ENCODE peak calls at places on chromosomes 13 and 19, in five cellular contexts. Q is A673; E is prostate gland; K is CD4-positive, CD25-positive, alpha-beta regulatory T cell; S is body of pancreas. U is an unnamed sample. For H3K36me3, the result is how much of the 10 kb centered on the place peaks cover.

GRCh38 chr13:50589139-50589538 is 254.4 kb downstream of the DLEU7 start:
- DNase-seq in Q (no peak), E (no peak), K (no peak), S (no peak), U (no peak)

GRCh38 chr19:18098891-18099622 is 1.5 kb downstream of the MAST3 start:
- DNase-seq in Q (no peak), E (no peak), K (peak), S (no peak), U (peak)

GRCh38 chr19:45376045-45376724 is 5.8 kb upstream of the ERCC2 start:
- DNase-seq in Q (peak), E (peak), K (no peak), S (peak), U (peak)

GRCh38 chr19:34588846-34589245 is 88.1 kb downstream of the SCGB2B2 start:
- DNase-seq in Q (no peak), E (no peak), K (no peak), S (no peak), U (no peak)

GRCh38 chr19:17784201-17785008 is 10.5 kb upstream of the B3GNT3 start:
- DNase-seq in Q (peak), E (peak), K (peak), S (peak), U (peak)

GRCh38 chr13:40251343-40252032 is 415.0 kb downstream of the FOXO1 start:
- DNase-seq in Q (no peak), E (no peak), K (no peak), S (no peak), U (no peak)

GRCh38 chr13:39297664-39298171 is 259.5 kb downstream of the NHLRC3 start:
- DNase-seq in Q (no peak), E (no peak), K (no peak), S (no peak), U (no peak)

GRCh38 chr13:60572003-60572792 is 175.2 kb downstream of the TDRD3 start:
- DNase-seq in Q (peak), E (no peak), K (no peak), S (no peak), U (no peak)

GRCh38 chr13:106089251-106089940 is 446.1 kb downstream of the EFNB2 start:
- DNase-seq in Q (no peak), E (no peak), K (no peak), S (no peak), U (no peak)

GRCh38 chr19:30090476-30090875 is 148.4 kb downstream of the URI1 start:
- DNase-seq in Q (no peak), E (no peak), K (no peak), S (no peak), U (no peak)

DNA sequence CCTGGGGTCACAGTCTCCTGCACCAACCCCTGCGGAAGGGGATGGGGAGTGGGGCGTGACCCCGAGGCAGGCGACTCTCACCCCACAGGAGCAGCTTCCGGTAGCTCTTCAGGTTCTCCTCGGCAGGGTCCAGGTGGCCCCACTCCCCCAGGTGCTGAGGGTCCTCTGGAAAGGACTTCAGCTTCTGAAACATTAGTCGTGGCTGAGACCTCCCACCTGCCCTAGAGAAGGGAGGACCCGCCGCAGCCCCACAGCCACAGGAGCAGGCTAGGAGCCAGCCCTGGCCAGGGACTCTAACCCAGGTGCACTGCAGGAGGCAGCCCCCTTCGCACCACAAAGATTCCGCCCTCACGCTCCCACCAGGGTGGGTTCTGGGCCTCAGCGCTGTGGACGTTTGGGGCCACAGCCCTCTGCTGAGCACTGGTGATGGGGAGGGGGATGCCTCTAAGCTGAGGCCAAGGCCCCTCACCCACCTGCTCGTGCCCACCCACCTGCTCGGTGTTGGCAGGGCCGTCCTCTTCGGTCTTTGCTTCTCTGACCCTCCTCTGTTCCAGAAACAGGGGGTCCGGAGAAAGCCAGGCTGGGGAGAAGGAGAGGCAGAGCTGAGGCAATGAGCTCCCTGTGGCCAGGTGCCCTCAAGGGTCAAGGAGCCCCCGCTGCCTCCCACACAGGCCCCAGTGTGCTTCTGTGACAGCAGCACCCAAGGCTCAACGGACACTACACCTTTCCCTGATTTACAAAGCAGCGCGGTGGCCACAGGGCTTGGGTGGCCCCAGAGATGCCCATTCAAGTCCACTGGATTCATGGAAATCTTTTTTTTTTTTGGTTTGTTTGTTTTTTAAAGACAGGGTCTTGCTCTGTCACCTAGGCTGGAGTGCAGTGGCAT is 11.0 kb downstream of the ZSCAN18 start:
- DNase-seq in Q (no peak), E (no peak), K (no peak), S (no peak), U (no peak)
- H3K36me3 ChIP-seq in Q (under half), E (under half), K (under half), S (under half), U (under half)

GRCh38 chr19:653425-653824 is 9.6 kb downstream of the RNF126 start:
- DNase-seq in Q (no peak), E (no peak), K (no peak), S (no peak), U (no peak)
- H3K36me3 ChIP-seq in Q (half or more), E (under half), K (under half), S (under half), U (half or more)

DNA sequence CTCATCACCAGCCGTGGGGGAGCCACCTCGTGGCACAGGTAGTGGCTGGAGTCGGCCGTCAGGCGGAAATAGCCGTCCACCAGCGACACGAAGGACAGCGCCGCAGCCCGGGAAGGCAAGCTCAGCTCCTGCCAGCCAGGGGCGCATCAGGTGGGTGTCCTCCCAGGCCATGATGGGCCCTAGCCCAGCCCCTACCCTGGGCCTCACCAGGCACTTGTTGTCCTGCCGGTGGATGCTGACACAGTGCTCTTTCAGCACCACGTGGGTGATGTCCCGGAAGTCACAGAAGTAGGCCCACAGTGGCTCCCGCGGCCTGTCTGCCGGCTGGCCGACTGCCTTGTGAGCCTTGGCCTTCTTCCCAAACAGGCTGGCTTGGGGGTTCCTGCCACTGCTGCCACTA is 15.7 kb downstream of the TYK2 start:
- DNase-seq in Q (no peak), E (no peak), K (no peak), S (no peak), U (no peak)
- H3K36me3 ChIP-seq in Q (under half), E (under half), K (half or more), S (under half), U (under half)

DNA sequence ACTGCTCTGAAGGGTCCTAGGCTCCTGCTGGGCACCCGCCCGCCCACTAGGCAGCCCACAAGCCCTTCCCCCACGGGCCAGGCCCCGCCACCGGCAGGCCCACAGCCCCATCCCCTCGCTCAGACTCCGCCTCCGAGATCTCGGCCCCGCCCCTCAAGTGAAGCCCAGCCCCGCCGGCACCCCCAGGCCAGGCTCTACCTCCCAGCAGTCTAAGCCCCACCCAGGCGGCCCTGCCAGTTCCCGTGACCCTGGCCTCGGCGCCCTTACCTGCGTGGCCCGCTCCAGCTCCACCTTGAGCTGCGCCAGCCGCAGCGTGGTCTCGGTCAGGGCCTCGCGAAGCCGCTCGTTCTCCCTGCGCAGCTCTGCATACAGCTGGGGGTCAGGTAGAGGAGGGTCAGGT is 16.3 kb downstream of the EPS8L1 start:
- DNase-seq in Q (no peak), E (no peak), K (no peak), S (no peak), U (peak)
- H3K36me3 ChIP-seq in Q (under half), E (under half), K (under half), S (under half), U (under half)

U was measured in HAP-1.